ENCODE peak calls at places on chromosome 2, in ten cellular contexts. Y is endodermal cell, S is pancreas, D is psoas muscle, M is fibroblast of lung, W is astrocyte of the spinal cord, T is AG10803, F is lower lobe of right lung, B is left ventricle myocardium inferior, E is epithelial cell of esophagus. G is an unnamed sample.

GRCh38 chr2:224008702-224009261 is 30.3 kb downstream of the SERPINE2 start:
- DNase-seq in Y (peak; percentile 80), S (no peak), D (no peak), M (peak; percentile 33), W (no peak), T (peak; percentile 48), F (no peak), B (no peak), E (no peak), G (peak; percentile 33)

GRCh38 chr2:216426166-216426777 is 14.0 kb downstream of the SMARCAL1 start:
- DNase-seq in Y (no peak), S (no peak), D (no peak), M (peak; percentile 37), W (no peak), T (peak; percentile 72), F (no peak), B (no peak), E (no peak), G (peak; percentile 38)

GRCh38 chr2:196453613-196454047 is 185.9 kb upstream of the CCDC150 start:
- DNase-seq in Y (peak; percentile 78), S (no peak), D (no peak), M (peak; percentile 48), W (peak; percentile 70), T (peak; percentile 55), F (no peak), B (no peak), E (peak; percentile 64), G (peak; percentile 87)

GRCh38 chr2:62478093-62478580 is 27.9 kb downstream of the TMEM17 start:
- DNase-seq in Y (no peak), S (no peak), D (no peak), M (no peak), W (no peak), T (peak; percentile 50), F (no peak), B (no peak), E (peak; percentile 72), G (peak; percentile 47)

GRCh38 chr2:24832991-24833671 is 39.9 kb downstream of the CENPO start:
- DNase-seq in Y (peak; percentile 75), S (no peak), D (peak; percentile 45), M (no peak), W (no peak), T (no peak), F (no peak), B (no peak), E (no peak), G (no peak)

GRCh38 chr2:15836942-15837610 is 103.3 kb upstream of the MYCN start:
- DNase-seq in Y (no peak), S (no peak), D (no peak), M (no peak), W (no peak), T (no peak), F (no peak), B (no peak), E (no peak), G (no peak)

GRCh38 chr2:76867854-76868253 is 654.3 kb downstream of the LRRTM4 start:
- DNase-seq in Y (no peak), S (no peak), D (no peak), M (peak; percentile 52), W (peak; percentile 78), T (no peak), F (no peak), B (no peak), E (peak; percentile 26), G (peak; percentile 0)

GRCh38 chr2:127645395-127646291 is at the start of gene GPR17:
- DNase-seq in Y (no peak), S (peak; percentile 47), D (peak; percentile 49), M (no peak), W (no peak), T (no peak), F (peak; percentile 35), B (no peak), E (no peak), G (no peak)

GRCh38 chr2:189579585-189579984 is 1.0 kb downstream of the SLC40A1 start:
- DNase-seq in Y (no peak), S (no peak), D (no peak), M (no peak), W (no peak), T (peak; percentile 30), F (no peak), B (no peak), E (peak; percentile 51), G (peak; percentile 68)

GRCh38 chr2:189578272-189578671 is 2.3 kb downstream of the SLC40A1 start:
- DNase-seq in Y (no peak), S (no peak), D (no peak), M (no peak), W (no peak), T (no peak), F (no peak), B (no peak), E (no peak), G (no peak)

GRCh38 chr2:189576361-189576760 is 4.2 kb downstream of the SLC40A1 start:
- DNase-seq in Y (no peak), S (no peak), D (peak; percentile 72), M (no peak), W (no peak), T (no peak), F (no peak), B (peak; percentile 40), E (no peak), G (no peak)

GRCh38 chr2:189574793-189575475 is 5.7 kb downstream of the SLC40A1 start:
- DNase-seq in Y (no peak), S (no peak), D (no peak), M (no peak), W (no peak), T (no peak), F (no peak), B (no peak), E (no peak), G (no peak)

DNA sequence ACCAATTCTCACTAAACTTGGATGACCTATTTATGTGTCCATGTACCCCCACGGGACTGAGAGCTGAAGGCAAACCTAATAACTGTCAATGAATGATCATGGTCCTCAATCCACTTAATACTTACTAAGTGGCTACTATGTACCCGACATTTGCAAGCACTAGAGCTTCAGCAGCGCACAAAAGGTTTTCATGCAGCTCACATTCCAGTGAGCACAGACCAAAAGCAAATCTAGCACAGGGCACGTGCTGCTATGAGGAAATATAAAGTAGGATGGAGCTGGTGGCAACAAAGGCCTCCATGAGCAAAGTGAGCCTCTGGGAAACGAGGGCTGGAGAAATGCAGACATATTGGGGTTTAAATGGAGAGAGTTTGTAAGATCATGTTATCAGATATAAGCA is 3.5 kb downstream of the SLC40A1 start:
- DNase-seq in Y (no peak), S (no peak), D (no peak), M (no peak), W (no peak), T (no peak), F (no peak), B (no peak), E (no peak), G (no peak)
- H3K4me3 ChIP-seq in Y (peak overlapping the region; percentile 94), S (no peak overlapping the region), D (peak overlapping the region; percentile 82), M (no peak overlapping the region), W (no peak overlapping the region), T (no peak overlapping the region), F (peak overlapping the region; percentile 75), B (peak overlapping the region; percentile 86), E (no peak overlapping the region), G (no peak overlapping the region)

DNA sequence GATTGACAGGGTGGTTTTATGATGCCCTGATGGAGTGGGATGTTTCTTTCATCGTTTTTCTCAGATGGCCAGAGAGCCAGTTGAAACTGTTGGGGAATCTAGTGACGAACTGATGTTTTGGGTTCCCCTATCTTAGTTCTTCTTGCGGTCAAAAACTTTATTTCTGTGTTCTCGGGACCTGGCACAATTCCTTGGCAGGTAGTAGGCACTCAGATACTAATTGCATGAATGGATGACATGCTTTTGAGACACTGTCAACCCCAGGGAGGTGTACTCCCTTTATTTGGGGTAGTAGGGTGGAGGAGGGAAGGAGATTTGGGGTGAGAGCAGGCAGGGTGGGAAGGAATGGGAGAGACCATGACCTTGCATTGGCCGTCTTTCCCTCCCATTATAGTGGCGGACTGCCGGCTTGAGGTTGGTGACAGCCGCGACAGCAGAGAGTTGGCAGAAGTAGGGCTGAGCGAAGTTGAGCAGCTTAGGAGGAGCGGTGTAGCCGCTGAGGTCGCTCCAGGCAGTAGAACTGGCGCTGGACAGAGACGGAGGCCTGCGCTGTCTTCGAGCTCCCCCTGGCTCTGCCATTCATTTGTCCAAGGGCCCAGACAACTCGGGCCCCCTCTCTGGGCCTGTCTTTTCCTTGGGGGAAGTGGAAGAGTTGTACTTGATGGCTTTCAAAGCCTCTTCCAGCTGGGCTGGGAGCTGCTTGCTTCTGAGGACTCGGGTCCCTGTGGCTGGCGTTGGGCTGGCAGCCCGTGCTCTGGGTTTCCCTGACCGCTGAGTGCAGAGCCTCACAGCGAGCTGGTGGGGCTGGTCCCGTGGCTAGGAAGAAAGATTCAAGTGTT is 2.6 kb downstream of the TET3 start:
- DNase-seq in Y (peak; percentile 61), S (no peak), D (peak; percentile 63), M (peak; percentile 58), W (peak; percentile 56), T (no peak), F (peak; percentile 74), B (peak; percentile 46), E (peak; percentile 71), G (no peak)
- TF ChIP-seq CTCF in Y (peak; percentile 23), S (no peak), D (peak; percentile 27), M (peak; percentile 30), W (peak; percentile 53), T (peak; percentile 27), F (peak; percentile 50), B (peak; percentile 46), E (peak; percentile 51), G (no peak)

DNA sequence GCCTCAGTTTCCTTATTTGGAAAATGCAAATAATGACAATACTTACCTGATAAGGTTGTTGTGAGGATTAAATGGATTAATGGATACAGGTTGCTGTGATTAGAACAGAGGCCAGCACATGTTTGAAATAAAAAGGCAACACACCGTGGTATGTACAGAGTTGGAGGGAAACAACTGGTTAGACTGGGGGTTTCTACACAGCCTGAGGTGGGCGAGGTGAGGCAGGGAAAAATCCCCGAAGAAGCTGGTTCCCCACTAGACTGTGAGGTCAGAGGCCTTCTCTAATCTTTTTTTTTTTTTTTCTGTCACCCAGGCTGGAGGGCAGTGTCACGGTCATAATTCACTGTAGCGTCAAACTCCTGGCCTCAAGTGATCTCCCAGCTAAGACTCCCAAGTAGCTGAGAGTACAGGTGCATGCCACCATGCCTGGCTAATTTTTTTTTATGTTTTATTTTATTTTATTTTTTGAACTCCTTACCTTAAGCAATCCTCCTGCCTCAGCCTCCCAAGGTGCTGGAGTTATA is 1.2 kb upstream of the E2F6 start:
- DNase-seq in Y (no peak), S (no peak), D (no peak), M (no peak), W (no peak), T (no peak), F (no peak), B (no peak), E (no peak), G (no peak)
- H3K4me3 ChIP-seq in Y (peak overlapping the region; percentile 92), S (no peak overlapping the region), D (peak overlapping the region; percentile 86), M (no peak overlapping the region), W (no peak overlapping the region), T (no peak overlapping the region), F (no peak overlapping the region), B (peak overlapping the region; percentile 78), E (no peak overlapping the region), G (no peak overlapping the region)

GRCh38 chr2:69817739-69818494 is 11.5 kb upstream of the GMCL1 start:
- DNase-seq in Y (no peak), S (no peak), D (no peak), M (no peak), W (no peak), T (peak; percentile 35), F (no peak), B (no peak), E (no peak), G (peak; percentile 52)
- TF ChIP-seq CTCF in Y (no peak), S (no peak), D (no peak), M (no peak), W (no peak), T (no peak), F (no peak), B (no peak), E (no peak), G (no peak)

GRCh38 chr2:231933916-231934401 is 7.8 kb upstream of the NPPC start:
- DNase-seq in Y (no peak), S (no peak), D (peak; percentile 83), M (no peak), W (no peak), T (peak; percentile 52), F (no peak), B (peak; percentile 76), E (no peak), G (no peak)
- H3K4me3 ChIP-seq in Y (no peak overlapping the region), S (no peak overlapping the region), D (no peak overlapping the region), M (no peak overlapping the region), W (no peak overlapping the region), T (no peak overlapping the region), F (no peak overlapping the region), B (no peak overlapping the region), E (no peak overlapping the region), G (no peak overlapping the region)